ENCODE peak calls at places on chromosome 11, in eight cellular contexts. F is iPS DF 19.7, L is nucleus accumbens, Z is uterus, U is OCI-M1, K is body of pancreas, X is heart right ventricle, P is SK-N-DZ. H is an unnamed sample.

GRCh38 chr11:12508151-12508740 is 130.9 kb downstream of the PARVA start:
- DNase-seq in F (no peak), L (no peak), Z (peak), U (no peak), K (no peak), X (peak), P (no peak), H (no peak)

GRCh38 chr11:6476571-6476970 is 2.8 kb upstream of the TRIM3 start:
- DNase-seq in F (no peak), L (no peak), Z (no peak), U (no peak), K (no peak), X (no peak), P (no peak), H (no peak)

GRCh38 chr11:88501535-88501934 is 164.0 kb upstream of the CTSC start:
- DNase-seq in F (no peak), L (no peak), Z (no peak), U (no peak), K (no peak), X (no peak), P (no peak), H (no peak)

GRCh38 chr11:94934836-94935235 is 38.5 kb downstream of the CWC15 start:
- DNase-seq in F (no peak), L (no peak), Z (no peak), U (no peak), K (no peak), X (no peak), P (no peak), H (no peak)

GRCh38 chr11:66336234-66337102 is at the start of gene RIN1:
- DNase-seq in F (no peak), L (peak), Z (peak), U (peak), K (peak), X (peak), P (peak), H (peak)

GRCh38 chr11:110091995-110092576 is 1.1 kb upstream of the ZC3H12C start:
- DNase-seq in F (no peak), L (no peak), Z (no peak), U (no peak), K (no peak), X (no peak), P (peak), H (no peak)

GRCh38 chr11:122656631-122657101 is 1.1 kb downstream of the UBASH3B start:
- DNase-seq in F (no peak), L (peak), Z (no peak), U (no peak), K (peak), X (peak), P (peak), H (peak)

GRCh38 chr11:44217432-44217831 is 92.5 kb downstream of the ALX4 start:
- DNase-seq in F (no peak), L (no peak), Z (no peak), U (no peak), K (no peak), X (no peak), P (no peak), H (no peak)

GRCh38 chr11:40185793-40186192 is 1273.7 kb downstream of the LRRC4C start:
- DNase-seq in F (no peak), L (no peak), Z (no peak), U (no peak), K (no peak), X (no peak), P (no peak), H (no peak)

GRCh38 chr11:78796956-78797355 is 222.3 kb upstream of the NARS2 start:
- DNase-seq in F (no peak), L (no peak), Z (no peak), U (no peak), K (peak), X (no peak), P (no peak), H (no peak)

GRCh38 chr11:2280208-2280607 is 9.8 kb upstream of the ASCL2 start:
- DNase-seq in F (no peak), L (no peak), Z (no peak), U (no peak), K (no peak), X (no peak), P (no peak), H (no peak)

GRCh38 chr11:78061921-78062311 is 1.7 kb upstream of the THRSP start:
- DNase-seq in F (no peak), L (peak), Z (peak), U (peak), K (no peak), X (no peak), P (no peak), H (no peak)

GRCh38 chr11:79482800-79483199 is 42.0 kb upstream of the TENM4 start:
- DNase-seq in F (no peak), L (no peak), Z (no peak), U (peak), K (no peak), X (no peak), P (no peak), H (no peak)

GRCh38 chr11:95415837-95416288 is 184.9 kb upstream of the SESN3 start:
- DNase-seq in F (no peak), L (no peak), Z (no peak), U (peak), K (no peak), X (no peak), P (no peak), H (no peak)

GRCh38 chr11:134958870-134959269 is 546.8 kb upstream of the B3GAT1 start:
- DNase-seq in F (no peak), L (no peak), Z (no peak), U (no peak), K (no peak), X (no peak), P (no peak), H (no peak)

GRCh38 chr11:11179239-11179638 is 173.8 kb downstream of the CSNK2A3 start:
- DNase-seq in F (no peak), L (no peak), Z (no peak), U (no peak), K (no peak), X (no peak), P (no peak), H (no peak)

GRCh38 chr11:44524751-44525171 is 40.7 kb upstream of the CD82 start:
- DNase-seq in F (no peak), L (no peak), Z (no peak), U (peak), K (no peak), X (peak), P (no peak), H (no peak)

GRCh38 chr11:75174348-75174747 is 23.4 kb downstream of the SLCO2B1 start:
- DNase-seq in F (no peak), L (no peak), Z (no peak), U (no peak), K (no peak), X (no peak), P (no peak), H (no peak)

GRCh38 chr11:27718346-27718852 is 18.1 kb upstream of the BDNF start:
- DNase-seq in F (no peak), L (no peak), Z (no peak), U (no peak), K (no peak), X (no peak), P (peak), H (no peak)

GRCh38 chr11:77082838-77083552 is 16.2 kb downstream of the CAPN5 start:
- DNase-seq in F (no peak), L (no peak), Z (peak), U (no peak), K (peak), X (peak), P (peak), H (no peak)

GRCh38 chr11:57290288-57290687 is 34.5 kb downstream of the TNKS1BP1 start:
- DNase-seq in F (no peak), L (no peak), Z (no peak), U (no peak), K (no peak), X (no peak), P (no peak), H (no peak)

GRCh38 chr11:34161812-34162506 is 56.5 kb downstream of the NAT10 start:
- DNase-seq in F (no peak), L (no peak), Z (no peak), U (no peak), K (no peak), X (no peak), P (no peak), H (no peak)

GRCh38 chr11:63942803-63943202 is 4.0 kb downstream of the NAA40 start:
- DNase-seq in F (no peak), L (no peak), Z (no peak), U (no peak), K (no peak), X (no peak), P (no peak), H (no peak)

GRCh38 chr11:14029971-14030531 is 67.5 kb downstream of the SPON1 start:
- DNase-seq in F (no peak), L (no peak), Z (peak), U (no peak), K (peak), X (peak), P (no peak), H (no peak)

GRCh38 chr11:35721576-35722341 is 59.2 kb downstream of the TRIM44 start:
- DNase-seq in F (no peak), L (no peak), Z (no peak), U (no peak), K (no peak), X (no peak), P (no peak), H (no peak)

GRCh38 chr11:17683378-17684161 is 35.8 kb upstream of the MYOD1 start:
- DNase-seq in F (no peak), L (no peak), Z (no peak), U (no peak), K (no peak), X (no peak), P (no peak), H (no peak)

GRCh38 chr11:96827164-96827563 is 437.4 kb downstream of the JRKL start:
- DNase-seq in F (no peak), L (no peak), Z (no peak), U (peak), K (no peak), X (no peak), P (peak), H (peak)

GRCh38 chr11:2390091-2390870 is 10.3 kb upstream of the TSSC4 start:
- DNase-seq in F (no peak), L (no peak), Z (no peak), U (no peak), K (no peak), X (no peak), P (no peak), H (no peak)

GRCh38 chr11:6523253-6523652 is 26.2 kb downstream of the DNHD1 start:
- DNase-seq in F (no peak), L (no peak), Z (no peak), U (peak), K (no peak), X (no peak), P (no peak), H (no peak)

GRCh38 chr11:69711824-69712801 is 8.3 kb upstream of the FGF19 start:
- DNase-seq in F (no peak), L (no peak), Z (no peak), U (peak), K (no peak), X (no peak), P (no peak), H (no peak)

GRCh38 chr11:121336279-121336947 is 43.8 kb downstream of the SC5D start:
- DNase-seq in F (no peak), L (no peak), Z (no peak), U (no peak), K (no peak), X (no peak), P (no peak), H (no peak)

GRCh38 chr11:2747236-2748015 is 47.6 kb upstream of the KCNQ1OT1 start:
- DNase-seq in F (no peak), L (no peak), Z (no peak), U (no peak), K (peak), X (no peak), P (peak), H (no peak)

GRCh38 chr11:73001615-73002014 is 140.5 kb downstream of the FCHSD2 start:
- DNase-seq in F (no peak), L (no peak), Z (no peak), U (no peak), K (peak), X (no peak), P (no peak), H (no peak)

GRCh38 chr11:19079643-19080440 is 19.3 kb upstream of the MRGPRX2 start:
- DNase-seq in F (no peak), L (no peak), Z (peak), U (no peak), K (peak), X (no peak), P (no peak), H (peak)

GRCh38 chr11:72274435-72274834 is 30.5 kb upstream of the PHOX2A start:
- DNase-seq in F (no peak), L (no peak), Z (no peak), U (no peak), K (no peak), X (no peak), P (no peak), H (no peak)